ENCODE peak calls at places on chromosomes 7 and 10, in ten cellular contexts. F is Right ventricle myocardium superior; O is NCI-H1105; V is NB4; N is effector memory CD4-positive, alpha-beta T cell; E is T-helper 1 cell; G is HFFc6; B is T-helper 17 cell; P is GM23338; W is GOT3. A is an unnamed sample.

GRCh38 chr7:86643478-86644281 is at the start of gene GRM3:
- DNase-seq in F (peak), O (peak), V (no peak), N (no peak), E (no peak), G (no peak), B (no peak), P (peak), W (no peak), A (no peak)

GRCh38 chr7:23334482-23335056 is 35.4 kb downstream of the MALSU1 start:
- DNase-seq in F (no peak), O (peak), V (no peak), N (no peak), E (no peak), G (peak), B (no peak), P (no peak), W (peak), A (peak)

GRCh38 chr7:4683043-4683883 is 1.2 kb downstream of the FOXK1 start:
- DNase-seq in F (peak), O (no peak), V (peak), N (no peak), E (no peak), G (no peak), B (no peak), P (no peak), W (no peak), A (no peak)

GRCh38 chr7:112132123-112132694 is 74.0 kb downstream of the DOCK4 start:
- DNase-seq in F (no peak), O (no peak), V (no peak), N (no peak), E (no peak), G (no peak), B (no peak), P (no peak), W (no peak), A (no peak)

GRCh38 chr10:132696728-132697567 is 89.0 kb downstream of the NKX6-2 start:
- DNase-seq in F (peak), O (no peak), V (no peak), N (no peak), E (no peak), G (no peak), B (no peak), P (no peak), W (no peak), A (no peak)

GRCh38 chr7:158371856-158372255 is 215.8 kb downstream of the PTPRN2 start:
- DNase-seq in F (no peak), O (no peak), V (no peak), N (no peak), E (no peak), G (no peak), B (no peak), P (no peak), W (no peak), A (no peak)

GRCh38 chr10:86254081-86254480 is 112.5 kb downstream of the GRID1 start:
- DNase-seq in F (no peak), O (no peak), V (no peak), N (no peak), E (no peak), G (no peak), B (no peak), P (no peak), W (no peak), A (no peak)

GRCh38 chr7:11434371-11434770 is 397.6 kb downstream of the THSD7A start:
- DNase-seq in F (no peak), O (no peak), V (no peak), N (no peak), E (no peak), G (no peak), B (no peak), P (no peak), W (no peak), A (no peak)

GRCh38 chr10:111175786-111176185 is 99.0 kb downstream of the ADRA2A start:
- DNase-seq in F (no peak), O (no peak), V (no peak), N (no peak), E (no peak), G (no peak), B (no peak), P (no peak), W (no peak), A (no peak)

GRCh38 chr7:44180631-44181030 is 8.6 kb downstream of the GCK start:
- DNase-seq in F (no peak), O (no peak), V (no peak), N (no peak), E (no peak), G (no peak), B (no peak), P (no peak), W (no peak), A (no peak)

GRCh38 chr10:75398630-75399460 is 2.7 kb downstream of the ZNF503 start:
- DNase-seq in F (peak), O (no peak), V (no peak), N (no peak), E (no peak), G (no peak), B (no peak), P (peak), W (no peak), A (peak)

GRCh38 chr7:128041203-128041602 is 10.0 kb upstream of the LRRC4 start:
- DNase-seq in F (no peak), O (no peak), V (no peak), N (no peak), E (no peak), G (peak), B (no peak), P (no peak), W (no peak), A (peak)

GRCh38 chr10:103120977-103121735 is 71.9 kb downstream of the NT5C2 start:
- DNase-seq in F (no peak), O (no peak), V (no peak), N (no peak), E (no peak), G (no peak), B (no peak), P (no peak), W (no peak), A (no peak)

GRCh38 chr10:107409517-107409916 is 245.0 kb upstream of the SORCS1 start:
- DNase-seq in F (no peak), O (no peak), V (peak), N (no peak), E (no peak), G (no peak), B (no peak), P (peak), W (no peak), A (peak)

GRCh38 chr10:11086177-11086576 is 68.5 kb downstream of the CELF2 start:
- DNase-seq in F (peak), O (no peak), V (no peak), N (no peak), E (no peak), G (no peak), B (no peak), P (no peak), W (no peak), A (no peak)

GRCh38 chr7:83849135-83849534 is 200.2 kb upstream of the SEMA3E start:
- DNase-seq in F (no peak), O (no peak), V (no peak), N (no peak), E (no peak), G (peak), B (no peak), P (no peak), W (no peak), A (no peak)

GRCh38 chr7:140557069-140557468 is 77.8 kb upstream of the MKRN1 start:
- DNase-seq in F (no peak), O (no peak), V (no peak), N (no peak), E (no peak), G (no peak), B (no peak), P (no peak), W (no peak), A (no peak)

GRCh38 chr7:86978804-86979506 is 80.5 kb downstream of the ELAPOR2 start:
- DNase-seq in F (no peak), O (no peak), V (no peak), N (no peak), E (peak), G (no peak), B (no peak), P (no peak), W (no peak), A (no peak)

GRCh38 chr10:104347295-104348045 is 6.2 kb upstream of the CFAP58 start:
- DNase-seq in F (no peak), O (no peak), V (no peak), N (no peak), E (no peak), G (no peak), B (no peak), P (no peak), W (no peak), A (no peak)

GRCh38 chr7:28695300-28696261 is 262.5 kb downstream of the TRIL start:
- DNase-seq in F (no peak), O (no peak), V (no peak), N (no peak), E (no peak), G (no peak), B (no peak), P (no peak), W (no peak), A (no peak)

GRCh38 chr10:71694567-71694968 is 25.0 kb downstream of the C10orf105 start:
- DNase-seq in F (peak), O (no peak), V (peak), N (no peak), E (peak), G (no peak), B (no peak), P (no peak), W (no peak), A (no peak)

GRCh38 chr7:50651227-50651989 is 86.2 kb upstream of the DDC start:
- DNase-seq in F (no peak), O (no peak), V (peak), N (no peak), E (no peak), G (no peak), B (no peak), P (no peak), W (no peak), A (no peak)

GRCh38 chr7:119842786-119843185 is 430.2 kb upstream of the KCND2 start:
- DNase-seq in F (no peak), O (no peak), V (no peak), N (no peak), E (no peak), G (no peak), B (no peak), P (peak), W (no peak), A (no peak)

GRCh38 chr7:31688347-31688746 is 1.3 kb downstream of the PPP1R17 start:
- DNase-seq in F (no peak), O (no peak), V (no peak), N (no peak), E (no peak), G (no peak), B (no peak), P (peak), W (no peak), A (no peak)

GRCh38 chr10:77943086-77943901 is 16.7 kb upstream of the DLG5 start:
- DNase-seq in F (no peak), O (no peak), V (peak), N (no peak), E (no peak), G (peak), B (no peak), P (peak), W (no peak), A (peak)

A was measured in PC-3.